ENCODE peak calls at places on chromosomes 1 and 21, in five cellular contexts. O is A549, U is K562, G is IMR-90, I is GM12878. Q is an unnamed sample.

GRCh38 chr1:67605209-67605780 is 79.7 kb upstream of the GADD45A start:
- DNase-seq in G (no peak), I (no peak), O (no peak), U (no peak), Q (no peak)

GRCh38 chr1:230465701-230466100 is 39.6 kb upstream of the PGBD5 start:
- DNase-seq in I (no peak), U (no peak), G (no peak), O (no peak), Q (no peak)

GRCh38 chr1:65059930-65060538 is 88.0 kb upstream of the AK4 start:
- DNase-seq in O (peak; percentile 15), I (no peak), G (peak; percentile 61), U (peak; percentile 43), Q (peak; percentile 56)

GRCh38 chr1:112894561-112895011 is 61.4 kb downstream of the SLC16A1 start:
- DNase-seq in O (no peak), U (no peak), G (no peak), I (no peak), Q (no peak)

GRCh38 chr1:111140680-111140967 is 601 bp downstream of the CEPT1 start:
- DNase-seq in I (no peak), U (peak; percentile 66), G (peak; percentile 36), O (peak; percentile 51), Q (peak; percentile 73)

GRCh38 chr1:213017447-213018273 is 2.0 kb upstream of the ANGEL2 start:
- DNase-seq in O (no peak), I (no peak), U (peak; percentile 61), G (no peak), Q (no peak)

GRCh38 chr1:197615693-197616011 is 159.6 kb downstream of the DENND1B start:
- DNase-seq in G (no peak), I (no peak), O (no peak), U (no peak), Q (no peak)

GRCh38 chr1:63523738-63524137 is 413 bp downstream of the EFCAB7 start:
- DNase-seq in I (no peak), U (no peak), O (peak; percentile 1), G (no peak), Q (peak; percentile 34)

GRCh38 chr1:236502972-236503639 is 20.7 kb upstream of the LGALS8 start:
- DNase-seq in U (peak; percentile 74), G (peak; percentile 78), I (no peak), O (peak; percentile 60), Q (peak; percentile 60)

GRCh38 chr1:221723018-221723917 is 18.6 kb downstream of the DUSP10 start:
- DNase-seq in U (peak; percentile 84), I (no peak), O (no peak), G (peak; percentile 82), Q (no peak)

GRCh38 chr21:25626752-25627151 is 12.3 kb upstream of the JAM2 start:
- DNase-seq in G (no peak), I (no peak), O (no peak), U (no peak), Q (no peak)

GRCh38 chr1:156257711-156258110 is 9.9 kb upstream of the PAQR6 start:
- DNase-seq in I (no peak), O (no peak), U (no peak), G (no peak), Q (no peak)
- TF ChIP-seq BHLHE40 in I (no peak), O (no peak), U (no peak), G (no peak), Q (no peak)

DNA sequence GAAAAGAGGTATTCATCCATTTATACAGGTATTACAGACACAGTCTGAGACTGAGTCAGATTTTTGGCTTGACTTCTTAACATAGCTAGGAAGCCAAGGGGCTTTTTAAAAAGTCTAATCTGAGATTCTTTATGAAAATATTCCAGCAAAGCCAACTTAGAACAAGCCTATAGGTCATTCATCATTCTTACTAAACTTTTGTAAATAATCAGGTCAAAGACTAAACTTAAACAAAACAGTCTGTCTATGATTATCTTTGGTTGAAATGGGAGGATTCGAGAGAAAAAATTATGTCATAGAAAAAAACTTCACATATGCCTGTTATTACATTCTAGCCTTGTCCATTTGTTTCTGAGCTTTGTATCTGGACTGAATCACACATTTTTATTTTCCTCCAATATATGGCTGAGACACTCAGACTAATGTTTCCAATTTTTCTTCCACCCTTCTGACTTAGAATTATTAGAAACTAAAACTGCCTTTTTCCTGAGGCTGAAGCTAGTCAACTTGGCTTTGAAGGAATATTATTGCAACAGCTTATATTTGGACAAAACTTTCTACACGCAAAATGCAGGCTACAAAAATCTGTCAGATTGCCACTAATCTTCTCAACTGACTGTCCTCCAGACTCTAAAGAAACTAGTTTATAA is 83.4 kb downstream of the ETS2 start:
- DNase-seq in O (no peak), I (no peak), G (peak; percentile 17), U (no peak), Q (no peak)
- TF ChIP-seq BHLHE40 in O (no peak), I (no peak), G (no peak), U (no peak), Q (no peak)

GRCh38 chr1:7220007-7220406 is 434.8 kb downstream of the CAMTA1 start:
- DNase-seq in O (no peak), U (no peak), G (peak; percentile 77), I (no peak), Q (no peak)
- TF ChIP-seq BHLHE40 in O (no peak), U (no peak), G (no peak), I (no peak), Q (no peak)

DNA sequence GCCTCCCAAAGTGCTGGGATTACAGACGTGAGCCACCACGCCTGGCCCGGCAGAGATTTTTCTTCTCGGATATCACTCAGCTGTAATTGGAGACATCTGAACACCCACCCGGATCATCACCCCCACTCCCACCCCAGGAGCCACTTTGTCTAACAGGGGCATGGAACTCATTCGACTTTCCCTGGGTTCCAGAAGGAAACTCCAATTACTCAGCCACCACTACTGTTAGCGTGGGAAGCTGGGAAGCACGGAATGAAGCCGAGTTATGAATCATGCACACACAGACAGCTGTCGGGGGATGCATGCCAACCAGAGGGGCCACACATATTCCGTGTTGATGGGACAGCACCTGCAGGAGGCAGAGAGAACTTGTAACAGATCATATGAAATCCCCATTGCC is 85.2 kb downstream of the HLCS start:
- DNase-seq in O (no peak), I (no peak), U (no peak), G (peak; percentile 51), Q (no peak)
- TF ChIP-seq BHLHE40 in O (no peak), I (no peak), U (no peak), G (no peak), Q (no peak)

DNA sequence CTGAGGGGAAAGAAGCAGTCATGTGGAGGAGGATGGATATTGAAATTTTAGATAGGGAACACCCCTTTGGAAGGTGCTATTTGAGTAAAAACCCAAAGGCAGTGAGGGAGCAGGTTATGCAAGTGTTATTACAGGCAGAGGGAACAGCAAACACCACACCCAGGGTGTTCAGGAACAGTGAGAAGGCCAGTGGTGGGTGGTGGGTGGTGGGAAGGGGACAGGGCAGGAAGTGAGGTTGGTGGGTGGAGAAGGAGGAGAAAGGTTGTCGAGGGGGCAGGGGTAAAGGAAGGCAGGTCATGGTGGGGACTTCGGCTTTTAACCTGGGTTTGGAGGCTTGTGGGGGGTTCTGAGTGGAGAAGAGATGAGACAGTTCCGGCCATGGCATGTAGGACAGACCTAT is 39.3 kb upstream of the SCMH1 start:
- DNase-seq in I (no peak), G (no peak), O (no peak), U (no peak), Q (no peak)
- TF ChIP-seq BHLHE40 in I (no peak), G (no peak), O (no peak), U (no peak), Q (no peak)

Q was measured in HEK293T.